ENCODE peak calls at places on chromosomes 4 and X, in four cellular contexts. E is RWPE1, A is AG10803, M is tibial artery. X is an unnamed sample.

GRCh38 chrX:102341867-102342266 is 94.9 kb downstream of the NXF2 start:
- DNase-seq in A (no peak), M (no peak), E (no peak), X (peak; percentile 12)

GRCh38 chr4:41409095-41409494 is 128.9 kb upstream of the LIMCH1 start:
- DNase-seq in M (no peak), A (no peak), E (no peak), X (peak; percentile 17)

GRCh38 chrX:39336709-39337294 is 535.5 kb downstream of the MID1IP1 start:
- DNase-seq in E (no peak), M (peak; percentile 48), A (no peak), X (no peak)

GRCh38 chrX:41824551-41824950 is 98.8 kb downstream of the CASK start:
- DNase-seq in A (peak; percentile 53), E (no peak), M (no peak), X (peak; percentile 20)

GRCh38 chr4:3247399-3248177 is 1.4 kb upstream of the MSANTD1 start:
- DNase-seq in E (no peak), M (no peak), A (no peak), X (no peak)

GRCh38 chr4:39179681-39180080 is 2.6 kb upstream of the WDR19 start:
- DNase-seq in A (no peak), E (no peak), M (no peak), X (no peak)

GRCh38 chrX:70168238-70169188 is 8.8 kb upstream of the DGAT2L6 start:
- DNase-seq in E (peak; percentile 39), A (peak; percentile 68), M (peak; percentile 21), X (peak; percentile 75)

GRCh38 chrX:74465424-74465823 is 44.1 kb downstream of the SLC16A2 start:
- DNase-seq in A (peak; percentile 49), E (no peak), M (no peak), X (no peak)

GRCh38 chrX:103187953-103188475 is 26.9 kb upstream of the BEX4 start:
- DNase-seq in M (no peak), A (no peak), E (no peak), X (no peak)

GRCh38 chrX:42531431-42531830 is 246.5 kb downstream of the PPP1R2C start:
- DNase-seq in A (no peak), M (no peak), E (no peak), X (no peak)

GRCh38 chr4:22190855-22191254 is 242.3 kb upstream of the KCNIP4 start:
- DNase-seq in M (no peak), A (peak; percentile 48), E (peak; percentile 80), X (peak; percentile 93)

GRCh38 chr4:3523628-3524221 is 8.5 kb downstream of the LRPAP1 start:
- DNase-seq in E (no peak), A (no peak), M (no peak), X (no peak)

GRCh38 chrX:47231167-47231566 is 1.6 kb upstream of the USP11 start:
- DNase-seq in M (no peak), A (no peak), E (no peak), X (no peak)

GRCh38 chrX:31038585-31039326 is 33.1 kb downstream of the FTHL17 start:
- DNase-seq in E (peak; percentile 29), M (peak; percentile 20), A (peak; percentile 13), X (peak; percentile 46)

GRCh38 chr4:75494563-75494962 is 19.6 kb downstream of the RCHY1 start:
- DNase-seq in M (no peak), A (peak; percentile 84), E (no peak), X (peak; percentile 43)

GRCh38 chr4:13483142-13484044 is 747 bp downstream of the RAB28 start:
- DNase-seq in A (peak; percentile 72), E (peak; percentile 27), M (peak; percentile 66), X (peak; percentile 32)

GRCh38 chrX:52422884-52423283 is 54.1 kb downstream of the XAGE2 start:
- DNase-seq in A (peak; percentile 88), E (no peak), M (no peak), X (peak; percentile 28)

GRCh38 chr4:87069037-87069742 is 134.4 kb downstream of the AFF1 start:
- DNase-seq in M (no peak), A (no peak), E (no peak), X (no peak)

GRCh38 chr4:15396157-15396800 is 31.6 kb upstream of the C1QTNF7 start:
- DNase-seq in M (no peak), E (peak; percentile 17), A (peak; percentile 42), X (peak; percentile 67)

GRCh38 chrX:43655151-43655676 is 885 bp upstream of the MAOA start:
- DNase-seq in E (peak; percentile 25), A (peak; percentile 10), M (peak; percentile 39), X (peak; percentile 40)

GRCh38 chrX:39983715-39984114 is 114.0 kb downstream of the BCOR start:
- DNase-seq in A (peak; percentile 44), M (no peak), E (peak; percentile 1), X (no peak)

GRCh38 chr4:76762136-76763130 is 135.5 kb downstream of the SOWAHB start:
- DNase-seq in M (no peak), A (no peak), E (no peak), X (no peak)

GRCh38 chr4:101356928-101357327 is 9.6 kb upstream of the PPP3CA start:
- DNase-seq in A (peak; percentile 96), M (no peak), E (peak; percentile 92), X (peak; percentile 92)
- TF ChIP-seq CTCF in A (no peak), M (no peak), E (no peak), X (no peak)

DNA sequence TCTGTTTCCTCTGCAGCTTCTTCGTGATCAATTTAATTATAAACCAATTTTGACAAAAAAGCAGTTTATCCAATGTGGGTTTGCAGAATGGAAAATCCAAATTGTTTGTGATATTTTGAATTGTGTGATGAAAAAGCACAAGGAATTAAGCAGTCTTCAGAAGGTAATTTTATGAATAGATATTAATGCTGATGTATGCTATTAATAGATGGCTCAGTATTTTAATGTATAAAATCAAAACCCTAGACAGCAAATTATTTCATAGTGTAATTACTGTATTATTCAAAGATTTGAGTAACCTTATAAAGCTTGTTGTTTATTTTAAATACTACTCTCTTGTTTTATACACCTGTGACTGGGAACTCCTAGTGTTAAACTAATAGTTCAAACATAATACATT is 20.0 kb downstream of the CEP44 start:
- DNase-seq in E (no peak), A (no peak), M (no peak), X (no peak)
- TF ChIP-seq CTCF in E (no peak), A (no peak), M (no peak), X (no peak)

GRCh38 chrX:72182924-72183323 is 1.4 kb downstream of the PIN4 start:
- DNase-seq in A (no peak), E (no peak), M (no peak), X (no peak)
- TF ChIP-seq CTCF in A (no peak), E (no peak), M (no peak), X (no peak)

DNA sequence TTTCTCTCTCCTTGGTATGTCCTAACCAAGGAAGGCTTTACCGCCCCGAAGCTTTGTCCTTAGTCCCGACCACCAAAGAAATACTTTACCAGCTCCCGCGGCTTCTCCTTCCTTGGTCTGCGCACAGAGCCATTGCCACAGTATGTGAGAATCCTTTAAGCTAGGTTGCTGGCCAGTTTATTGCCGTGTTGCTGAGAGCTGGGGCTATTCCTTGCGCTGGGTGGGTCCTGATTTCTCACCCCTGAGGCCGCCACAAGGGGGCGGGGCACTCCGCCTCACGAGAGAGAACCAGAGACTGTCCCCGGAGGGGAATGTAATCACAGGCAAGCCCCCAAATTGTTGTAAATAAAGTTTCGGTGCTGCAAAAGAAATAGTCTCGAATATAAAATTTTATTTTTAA is 331.0 kb upstream of the PCDH10 start:
- DNase-seq in A (no peak), E (no peak), M (no peak), X (no peak)
- TF ChIP-seq CTCF in A (no peak), E (no peak), M (no peak), X (peak; percentile 13)

DNA sequence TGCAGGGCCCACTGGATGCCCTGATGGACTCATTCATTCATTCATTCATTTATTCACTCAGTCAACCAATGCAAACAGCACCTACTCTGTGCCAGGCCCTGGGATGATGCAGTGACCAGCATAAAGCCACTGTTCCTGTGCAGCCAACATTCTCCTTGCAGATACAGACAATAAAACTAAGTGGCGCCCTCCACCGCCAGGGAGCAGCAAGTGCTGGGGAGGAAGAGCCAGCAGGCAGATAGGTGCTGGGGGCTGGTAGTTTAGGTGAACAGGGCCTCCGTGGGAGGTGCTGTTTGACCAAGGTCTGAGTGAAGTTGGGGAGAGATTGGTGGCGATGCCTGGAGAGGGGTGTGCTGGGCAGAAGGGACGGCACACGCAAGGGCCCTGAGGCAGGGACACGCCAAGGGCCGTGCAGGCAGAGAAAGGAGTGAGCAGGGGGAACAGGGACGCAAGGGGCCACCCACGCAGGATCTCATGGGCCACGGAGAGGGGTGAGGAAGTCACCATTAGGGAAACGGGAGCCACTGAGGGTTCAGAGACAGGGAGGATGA is 65.5 kb downstream of the WFS1 start:
- DNase-seq in A (no peak), M (no peak), E (no peak), X (no peak)
- TF ChIP-seq CTCF in A (no peak), M (no peak), E (no peak), X (no peak)

GRCh38 chr4:56433280-56433679 is 2.1 kb downstream of the PPAT start:
- DNase-seq in M (no peak), E (no peak), A (no peak), X (no peak)

GRCh38 chr4:56435748-56436442 is at the start of gene PAICS:
- DNase-seq in A (peak; percentile 90), E (peak; percentile 89), M (peak; percentile 89), X (peak; percentile 98)

GRCh38 chr4:56435001-56435747 is at the start of gene PPAT:
- DNase-seq in E (peak; percentile 97), A (peak; percentile 95), M (peak; percentile 97), X (peak; percentile 99)

GRCh38 chr4:56430203-56430602 is 5.2 kb downstream of the PPAT start:
- DNase-seq in A (no peak), M (no peak), E (no peak), X (no peak)

GRCh38 chr4:56434599-56435000 is 815 bp downstream of the PPAT start:
- DNase-seq in A (peak; percentile 49), E (peak; percentile 55), M (no peak), X (no peak)
- TF ChIP-seq CTCF in A (no peak), E (no peak), M (no peak), X (no peak)

DNA sequence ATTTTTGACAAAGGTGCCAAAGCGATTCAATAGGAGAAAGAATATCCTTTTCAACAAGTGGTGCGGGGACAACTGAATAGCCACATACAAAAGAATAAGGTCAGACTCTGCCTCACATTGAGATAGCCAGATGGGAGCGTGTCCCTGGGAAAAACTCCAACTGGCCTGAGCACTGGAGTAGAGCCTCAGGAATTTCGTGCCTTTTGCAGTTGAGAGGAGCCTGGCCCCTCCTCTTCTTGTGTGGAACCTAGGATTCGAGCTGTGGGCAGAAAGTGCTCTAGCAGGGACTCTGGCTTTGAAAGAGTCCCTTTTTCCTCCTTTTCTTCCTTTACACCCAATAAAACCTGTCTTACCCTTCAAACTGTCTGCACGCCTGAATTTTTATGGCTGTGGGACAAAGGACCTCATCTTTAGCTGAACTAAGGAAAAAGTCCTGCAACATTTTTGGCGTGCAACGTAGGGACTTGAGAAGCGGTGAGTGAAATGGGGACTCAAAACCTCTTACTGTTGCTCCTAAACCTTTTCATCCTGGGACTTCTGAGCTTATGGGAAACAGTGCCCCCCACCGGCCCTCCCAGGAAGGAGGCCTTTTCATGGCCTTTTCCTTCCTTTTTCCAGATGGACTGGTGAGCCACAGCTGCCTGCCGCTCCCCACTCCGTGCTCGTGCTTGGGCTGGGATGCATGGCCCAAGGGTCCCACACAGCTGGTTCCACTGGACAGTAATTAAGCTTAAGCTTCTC is 68.6 kb downstream of the BMP15 start:
- DNase-seq in E (no peak), A (peak; percentile 0), M (no peak), X (no peak)
- TF ChIP-seq CTCF in E (no peak), A (no peak), M (no peak), X (no peak)